ENCODE peak calls at places on chromosomes 13 and 19, in four cellular contexts. One of them, this sample, is unnamed.

GRCh38 chr19:2199215-2199614 is 35.5 kb downstream of the DOT1L start:
- DNase-seq in AG20443: peak; percentile 29
- DNase-seq in A549: peak; percentile 23
- DNase-seq in T1000: no peak
- DNase-seq in this sample: no peak

GRCh38 chr19:8731428-8732169 is 10.2 kb downstream of the OR2Z1 start:
- DNase-seq in AG20443: no peak
- DNase-seq in A549: no peak
- DNase-seq in T1000: no peak
- DNase-seq in this sample: no peak

GRCh38 chr19:55406869-55407624 is 541 bp downstream of the UBE2S start:
- DNase-seq in AG20443: peak; percentile 68
- DNase-seq in A549: no peak
- DNase-seq in T1000: no peak
- DNase-seq in this sample: no peak

GRCh38 chr13:33227927-33228644 is 57.5 kb downstream of the STARD13 start:
- DNase-seq in AG20443: no peak
- DNase-seq in A549: no peak
- DNase-seq in T1000: no peak
- DNase-seq in this sample: no peak

GRCh38 chr19:12668937-12669271 is 2.3 kb downstream of the WDR83 start:
- DNase-seq in AG20443: peak; percentile 78
- DNase-seq in A549: peak; percentile 50
- DNase-seq in T1000: peak; percentile 42
- DNase-seq in this sample: peak; percentile 73

GRCh38 chr19:38759590-38760003 is 13.7 kb downstream of the LGALS7 start:
- DNase-seq in AG20443: no peak
- DNase-seq in A549: no peak
- DNase-seq in T1000: no peak
- DNase-seq in this sample: no peak

GRCh38 chr13:38012096-38012495 is 142.5 kb upstream of the TRPC4 start:
- DNase-seq in AG20443: no peak
- DNase-seq in A549: no peak
- DNase-seq in T1000: no peak
- DNase-seq in this sample: no peak

GRCh38 chr19:16338470-16339360 is 14.1 kb downstream of the KLF2 start:
- DNase-seq in AG20443: peak; percentile 91
- DNase-seq in A549: peak; percentile 72
- DNase-seq in T1000: peak; percentile 62
- DNase-seq in this sample: peak; percentile 61

GRCh38 chr13:110407531-110407930 is 100.4 kb downstream of the COL4A2 start:
- DNase-seq in AG20443: no peak
- DNase-seq in A549: no peak
- DNase-seq in T1000: no peak
- DNase-seq in this sample: no peak

GRCh38 chr13:75749407-75749806 is 113.3 kb downstream of the LMO7 start:
- DNase-seq in AG20443: peak; percentile 48
- DNase-seq in A549: no peak
- DNase-seq in T1000: no peak
- DNase-seq in this sample: no peak

GRCh38 chr13:33205804-33206221 is 79.7 kb downstream of the STARD13 start:
- DNase-seq in AG20443: no peak
- DNase-seq in A549: no peak
- DNase-seq in T1000: no peak
- DNase-seq in this sample: no peak

GRCh38 chr13:44819245-44819644 is 170.0 kb downstream of the NUFIP1 start:
- DNase-seq in AG20443: peak; percentile 37
- DNase-seq in A549: peak; percentile 79
- DNase-seq in T1000: no peak
- DNase-seq in this sample: no peak

GRCh38 chr13:75137911-75138571 is 343.9 kb downstream of the TBC1D4 start:
- DNase-seq in AG20443: no peak
- DNase-seq in A549: no peak
- DNase-seq in T1000: no peak
- DNase-seq in this sample: no peak

GRCh38 chr13:21344662-21345176 is 114.4 kb downstream of the ZDHHC20 start:
- DNase-seq in AG20443: no peak
- DNase-seq in A549: no peak
- DNase-seq in T1000: no peak
- DNase-seq in this sample: no peak

GRCh38 chr13:42553098-42554046 is 20.6 kb upstream of the TNFSF11 start:
- DNase-seq in AG20443: no peak
- DNase-seq in A549: peak; percentile 1
- DNase-seq in T1000: no peak
- DNase-seq in this sample: no peak

GRCh38 chr13:76707360-76707759 is 178.8 kb downstream of the KCTD12 start:
- DNase-seq in AG20443: peak; percentile 25
- DNase-seq in A549: no peak
- DNase-seq in T1000: no peak
- DNase-seq in this sample: no peak

GRCh38 chr19:56987184-56987583 is 132.6 kb upstream of the USP29 start:
- DNase-seq in AG20443: no peak
- DNase-seq in A549: no peak
- DNase-seq in T1000: no peak
- DNase-seq in this sample: no peak

GRCh38 chr13:98511435-98511834 is 65.5 kb downstream of the STK24 start:
- DNase-seq in AG20443: no peak
- DNase-seq in A549: no peak
- DNase-seq in T1000: no peak
- DNase-seq in this sample: no peak

GRCh38 chr13:44768233-44768632 is 192.1 kb upstream of the TSC22D1 start:
- DNase-seq in AG20443: no peak
- DNase-seq in A549: no peak
- DNase-seq in T1000: no peak
- DNase-seq in this sample: no peak

GRCh38 chr13:76991432-76991795 is 467 bp upstream of the CLN5 start:
- DNase-seq in AG20443: peak; percentile 16
- DNase-seq in A549: no peak
- DNase-seq in T1000: no peak
- DNase-seq in this sample: peak; percentile 83

GRCh38 chr13:110388141-110388943 is 81.3 kb downstream of the COL4A2 start:
- DNase-seq in AG20443: peak; percentile 59
- DNase-seq in A549: no peak
- DNase-seq in T1000: peak; percentile 65
- DNase-seq in this sample: no peak

GRCh38 chr13:70473912-70474311 is 365.7 kb upstream of the KLHL1 start:
- DNase-seq in AG20443: no peak
- DNase-seq in A549: no peak
- DNase-seq in T1000: no peak
- DNase-seq in this sample: no peak

GRCh38 chr19:45499196-45500180 is 1.2 kb downstream of the PPM1N start:
- DNase-seq in AG20443: no peak
- DNase-seq in A549: peak; percentile 67
- DNase-seq in T1000: peak; percentile 19
- DNase-seq in this sample: no peak

GRCh38 chr19:12596485-12596884 is 14.1 kb downstream of the ZNF490 start:
- DNase-seq in AG20443: no peak
- DNase-seq in A549: no peak
- DNase-seq in T1000: no peak
- DNase-seq in this sample: no peak

GRCh38 chr19:10811391-10812111 is 24.5 kb downstream of the TMED1 start:
- DNase-seq in AG20443: no peak
- DNase-seq in A549: no peak
- DNase-seq in T1000: no peak
- DNase-seq in this sample: no peak

GRCh38 chr13:114315074-114315785 is 927 bp downstream of the CHAMP1 start:
- DNase-seq in AG20443: no peak
- DNase-seq in A549: no peak
- DNase-seq in T1000: no peak
- DNase-seq in this sample: no peak

GRCh38 chr13:61918841-61919240 is 503.2 kb upstream of the PCDH20 start:
- DNase-seq in AG20443: no peak
- DNase-seq in A549: no peak
- DNase-seq in T1000: no peak
- DNase-seq in this sample: no peak

GRCh38 chr13:30870916-30871712 is 35.0 kb upstream of the MEDAG start:
- DNase-seq in AG20443: no peak
- DNase-seq in A549: no peak
- DNase-seq in T1000: no peak
- DNase-seq in this sample: no peak

GRCh38 chr19:29107831-29108230 is 105.1 kb downstream of the UQCRFS1 start:
- DNase-seq in AG20443: peak; percentile 31
- DNase-seq in A549: no peak
- DNase-seq in T1000: no peak
- DNase-seq in this sample: no peak

GRCh38 chr13:21243045-21243842 is 66.8 kb downstream of the MRPL57 start:
- DNase-seq in AG20443: no peak
- DNase-seq in A549: no peak
- DNase-seq in T1000: no peak
- DNase-seq in this sample: no peak

GRCh38 chr19:8608858-8609209 is 1.7 kb downstream of the ADAMTS10 start:
- DNase-seq in AG20443: no peak
- DNase-seq in A549: no peak
- DNase-seq in T1000: no peak
- DNase-seq in this sample: no peak